ENCODE peak calls at places on chromosomes 3 and 15, in eight cellular contexts. B is stimulated activated naive CD8-positive, alpha-beta T cell treated with anti-CD3 and anti-CD28 coated beads, Interleukin-15, Interleukin-2, amounts not matched to agents 100 U/mL and 50 U/mL, for 24 hours; H is effector memory CD8-positive, alpha-beta T cell; O is osteoblast; M is H9; Z is testis; J is HuH-7; R is HEK293T. W is an unnamed sample.

GRCh38 chr15:77499087-77499765 is 78.5 kb downstream of the HMG20A start:
- DNase-seq in B (no peak), H (no peak), O (peak), Z (no peak), J (no peak), R (no peak), M (no peak), W (no peak)

GRCh38 chr15:100879046-100879445 is 585 bp upstream of the ALDH1A3 start:
- DNase-seq in J (no peak), B (no peak), R (peak), O (peak), M (no peak), H (no peak), Z (no peak), W (no peak)

GRCh38 chr3:39110041-39110639 is 2.7 kb downstream of the TTC21A start:
- DNase-seq in J (peak), B (no peak), H (no peak), R (peak), O (peak), Z (no peak), M (peak), W (no peak)

GRCh38 chr15:57025264-57025939 is 107.0 kb downstream of the TCF12 start:
- DNase-seq in H (no peak), Z (no peak), B (no peak), R (no peak), O (no peak), J (no peak), M (no peak), W (no peak)

GRCh38 chr3:8607285-8608040 is 37.1 kb downstream of the SSUH2 start:
- DNase-seq in Z (peak), H (no peak), M (peak), R (no peak), O (peak), B (no peak), J (peak), W (peak)

GRCh38 chr15:35624881-35625280 is 78.9 kb upstream of the DPH6 start:
- DNase-seq in J (peak), R (no peak), O (peak), H (no peak), Z (no peak), B (no peak), M (no peak), W (no peak)

GRCh38 chr15:31364301-31365031 is 37.8 kb downstream of the KLF13 start:
- DNase-seq in J (no peak), R (no peak), Z (peak), O (peak), H (no peak), M (peak), B (peak), W (no peak)

GRCh38 chr3:134445631-134446030 is 40.2 kb downstream of the ANAPC13 start:
- DNase-seq in R (no peak), B (no peak), J (no peak), O (no peak), M (no peak), Z (peak), H (no peak), W (no peak)

GRCh38 chr3:45915518-45916231 is 27.6 kb upstream of the CXCR6 start:
- DNase-seq in M (no peak), R (no peak), J (no peak), H (peak), O (peak), B (peak), Z (peak), W (no peak)

GRCh38 chr3:120147072-120147871 is 53.0 kb upstream of the GSK3B start:
- DNase-seq in B (peak), H (peak), Z (no peak), O (no peak), R (no peak), M (peak), J (no peak), W (no peak)